ENCODE peak calls at places on chromosomes 4 and X, in six cellular contexts. P is PC-3, M is astrocyte, R is HCT116, H is GM23248, O is fibroblast of lung. Q is an unnamed sample.

GRCh38 chrX:133434197-133434820 is 19.0 kb upstream of the GPC4 start:
- DNase-seq in P (no peak), R (no peak), O (no peak), M (no peak), H (no peak), Q (no peak)

GRCh38 chr4:93764647-93765246 is 63.8 kb upstream of the ATOH1 start:
- DNase-seq in H (peak), M (peak), P (peak), R (peak), O (peak), Q (peak)

GRCh38 chrX:102085706-102086105 is 39.8 kb upstream of the TCEAL2 start:
- DNase-seq in O (no peak), M (no peak), H (peak), P (no peak), R (no peak), Q (no peak)

GRCh38 chr4:165844151-165844550 is 28.9 kb upstream of the TLL1 start:
- DNase-seq in H (no peak), O (no peak), P (no peak), R (no peak), M (no peak), Q (no peak)

GRCh38 chrX:7083468-7084396 is 63.8 kb upstream of the STS start:
- DNase-seq in H (peak), M (peak), O (peak), P (peak), R (peak), Q (peak)

GRCh38 chr4:176150283-176150682 is 45.1 kb downstream of the SPATA4 start:
- DNase-seq in R (peak), H (peak), O (peak), M (peak), P (peak), Q (no peak)

GRCh38 chr4:87391783-87392054 is 731 bp upstream of the HSD17B11 start:
- DNase-seq in M (no peak), R (no peak), H (peak), P (no peak), O (no peak), Q (no peak)

GRCh38 chr4:28167411-28167810 is 1306.8 kb downstream of the STIM2 start:
- DNase-seq in H (no peak), O (no peak), M (no peak), P (peak), R (no peak), Q (no peak)

GRCh38 chrX:73916931-73917657 is 354.1 kb downstream of the CHIC1 start:
- DNase-seq in P (peak), R (peak), O (peak), M (peak), H (peak), Q (peak)

GRCh38 chr4:109560687-109561452 is 824 bp downstream of the MCUB start:
- DNase-seq in R (no peak), O (peak), M (peak), P (peak), H (peak), Q (peak)

GRCh38 chrX:7110821-7111276 is 36.7 kb upstream of the STS start:
- DNase-seq in R (no peak), H (no peak), P (peak), M (no peak), O (no peak), Q (no peak)

GRCh38 chr4:48017108-48017527 is 546 bp downstream of the NIPAL1 start:
- DNase-seq in O (peak), H (peak), P (peak), M (peak), R (peak), Q (no peak)

GRCh38 chr4:147863111-147863747 is 131.3 kb downstream of the ARHGAP10 start:
- DNase-seq in H (no peak), R (no peak), P (no peak), M (no peak), O (peak), Q (no peak)

GRCh38 chr4:184793735-184794355 is 31.9 kb downstream of the ACSL1 start:
- DNase-seq in H (no peak), P (no peak), M (no peak), O (no peak), R (no peak), Q (no peak)

GRCh38 chrX:40651620-40652223 is 4.4 kb upstream of the CXorf38 start:
- DNase-seq in H (peak), P (peak), R (peak), O (peak), M (peak), Q (peak)

GRCh38 chr4:2150076-2150475 is 90.9 kb downstream of the NAT8L start:
- DNase-seq in H (no peak), R (no peak), O (no peak), P (no peak), M (no peak), Q (no peak)

GRCh38 chr4:6696611-6697010 is 2.9 kb downstream of the S100P start:
- DNase-seq in P (no peak), R (no peak), M (no peak), H (no peak), O (no peak), Q (no peak)

GRCh38 chr4:3729885-3730226 is 36.3 kb upstream of the ADRA2C start:
- DNase-seq in H (no peak), P (peak), M (no peak), R (no peak), O (no peak), Q (no peak)

GRCh38 chrX:16867947-16868346 is 2.2 kb downstream of the RBBP7 start:
- DNase-seq in R (no peak), O (no peak), M (no peak), P (no peak), H (no peak), Q (no peak)

DNA sequence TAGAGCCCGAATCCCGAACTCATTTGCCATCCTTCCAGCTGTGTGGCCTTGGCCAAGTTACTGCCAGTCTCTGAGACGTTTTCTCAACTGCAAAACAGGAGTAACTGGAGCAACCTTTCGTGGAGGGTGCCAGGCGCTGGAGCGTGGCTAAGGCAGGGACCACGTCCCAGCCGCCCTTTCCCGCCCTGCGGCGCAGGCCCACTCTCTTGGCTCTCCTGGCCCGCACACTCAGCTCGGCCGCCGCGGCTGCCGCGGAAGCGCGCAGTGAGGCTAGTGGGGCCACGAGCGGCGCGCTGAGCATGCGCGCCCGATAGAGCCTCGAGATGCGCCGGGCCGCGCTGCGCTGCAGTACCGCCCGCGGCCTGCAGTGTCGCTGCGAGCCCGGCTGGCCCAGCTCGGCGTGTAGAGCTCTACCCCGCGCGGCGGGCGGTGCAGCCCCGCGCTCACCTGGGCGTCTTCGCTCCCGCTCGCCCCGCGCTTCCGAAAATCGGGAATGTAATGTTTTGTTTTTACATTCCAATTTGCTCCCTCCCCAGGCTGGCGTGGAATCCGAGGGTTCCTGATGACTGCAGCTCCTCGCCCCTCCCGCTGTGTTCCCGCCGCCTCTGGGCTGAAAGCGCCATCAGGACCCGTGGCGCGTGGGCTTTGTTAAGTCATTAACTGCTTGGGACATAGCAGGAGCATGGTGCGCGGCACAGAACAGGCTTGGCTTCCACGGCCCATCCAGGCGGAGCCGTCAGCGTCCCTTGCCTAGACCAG is 4.0 kb upstream of the ZNF518B start:
- DNase-seq in O (peak), P (no peak), R (no peak), H (peak), M (peak), Q (no peak)
- TF ChIP-seq EZH2 in O (no peak), P (no peak), R (no peak), H (no peak), M (peak), Q (no peak)

GRCh38 chr4:131063878-131064277 is 1967.9 kb downstream of the C4orf33 start:
- DNase-seq in P (peak), O (no peak), H (no peak), R (no peak), M (peak), Q (no peak)

DNA sequence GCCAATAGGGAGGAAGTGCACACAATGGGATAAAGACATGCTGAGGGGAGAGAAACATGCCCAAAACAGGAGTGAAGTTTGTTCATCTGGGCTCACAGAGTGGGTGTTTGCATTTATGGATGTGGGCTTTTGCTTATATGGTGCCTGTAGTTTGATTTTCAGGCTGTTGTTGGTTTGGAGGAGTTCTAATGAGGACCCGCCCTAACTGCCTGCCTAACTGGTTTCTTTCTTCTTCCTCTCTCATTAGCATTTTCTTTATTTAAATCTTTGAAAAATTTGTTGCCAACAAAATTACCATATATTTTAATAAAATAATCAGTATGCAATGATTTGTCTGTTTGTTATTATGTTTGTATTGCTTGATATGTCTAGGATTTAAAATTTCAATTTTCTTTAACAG is 1965.8 kb downstream of the C4orf33 start:
- DNase-seq in H (no peak), O (no peak), M (no peak), P (no peak), R (no peak), Q (no peak)
- H3K4me3 ChIP-seq in H (no peak), O (no peak), M (no peak), P (no peak), R (no peak), Q (no peak)

GRCh38 chr4:138910914-138911336 is 104.7 kb upstream of the NOCT start:
- DNase-seq in R (no peak), H (peak), P (peak), O (peak), M (peak), Q (no peak)
- H3K27ac ChIP-seq in R (no peak), H (no peak), P (peak), O (no peak), M (peak), Q (no peak)

GRCh38 chrX:150360331-150360730 is 2.8 kb upstream of the MAMLD1 start:
- DNase-seq in M (no peak), R (no peak), O (no peak), P (no peak), H (no peak), Q (no peak)

GRCh38 chrX:150363561-150364346 is 637 bp downstream of the MAMLD1 start:
- DNase-seq in P (peak), O (peak), M (no peak), R (no peak), H (peak), Q (no peak)

GRCh38 chrX:150362599-150363481 is at the start of gene MAMLD1:
- DNase-seq in O (peak), H (peak), M (peak), P (peak), R (peak), Q (no peak)

GRCh38 chrX:150361777-150362351 is 1.3 kb upstream of the MAMLD1 start:
- DNase-seq in P (peak), H (peak), M (peak), O (no peak), R (no peak), Q (no peak)

GRCh38 chrX:150361070-150361776 is 1.9 kb upstream of the MAMLD1 start:
- DNase-seq in R (no peak), H (peak), M (no peak), O (peak), P (peak), Q (no peak)
- TF ChIP-seq EZH2 in R (no peak), H (no peak), M (no peak), O (no peak), P (no peak), Q (no peak)

DNA sequence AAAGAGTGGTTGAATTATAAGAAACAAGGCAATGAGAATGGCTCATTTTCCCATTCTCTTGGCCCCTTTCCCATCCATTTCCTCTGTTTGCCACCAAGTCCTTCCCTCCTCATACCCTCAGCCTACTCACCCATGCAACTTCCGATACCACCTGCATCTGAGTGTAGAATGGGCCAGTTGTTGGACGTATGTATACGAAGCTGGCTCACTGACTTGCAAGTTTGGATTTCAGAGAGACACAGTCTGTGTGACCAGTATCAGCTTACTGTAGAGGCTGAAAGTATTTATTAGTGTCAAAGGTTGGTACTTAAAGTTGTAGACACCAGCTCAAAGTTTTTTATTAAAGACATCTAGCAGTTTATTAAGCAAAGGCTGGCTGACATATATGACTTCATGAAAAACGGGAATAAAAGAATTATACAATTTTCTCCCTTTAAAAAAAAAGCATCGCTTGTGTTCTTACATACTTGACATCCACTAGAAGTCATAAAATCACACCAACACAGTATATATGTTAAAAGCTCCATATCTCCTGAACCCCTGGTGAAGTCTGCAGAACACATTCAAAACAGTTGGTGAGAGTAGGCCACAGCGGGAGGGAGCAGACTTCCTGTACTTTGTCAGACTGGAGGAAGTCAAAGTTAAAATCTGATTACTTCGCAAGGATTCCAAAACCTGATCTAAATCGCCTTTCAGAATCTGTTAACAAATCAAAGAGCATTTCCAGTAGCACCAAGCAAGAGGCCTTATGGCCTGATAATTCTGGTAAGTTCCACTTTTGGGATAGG is 22.4 kb upstream of the STIM2 start:
- DNase-seq in P (no peak), H (no peak), O (no peak), M (peak), R (no peak), Q (peak)
- H3K4me3 ChIP-seq in P (no peak), H (no peak), O (no peak), M (no peak), R (no peak), Q (peak)

DNA sequence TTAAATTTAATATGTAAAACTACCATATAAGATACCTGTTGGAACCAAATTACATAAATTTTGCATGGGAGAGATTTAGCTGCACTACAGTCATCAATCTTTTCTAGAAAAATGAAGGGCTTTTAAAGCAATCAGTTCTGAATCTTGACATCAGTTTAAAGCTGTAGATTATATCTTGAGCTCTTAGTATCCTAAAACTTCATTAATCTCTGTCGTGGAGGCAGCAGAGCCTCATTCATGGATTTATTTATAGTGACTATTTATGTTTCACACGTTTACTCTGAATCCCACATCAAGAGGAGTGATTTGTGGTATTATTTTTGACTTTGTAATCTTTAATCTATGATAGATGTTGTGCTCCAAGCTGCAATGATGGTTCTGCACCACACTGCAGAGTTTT is 175.9 kb downstream of the PDGFC start:
- DNase-seq in P (no peak), R (no peak), H (no peak), M (no peak), O (no peak), Q (no peak)
- H3K27ac ChIP-seq in P (no peak), R (no peak), H (no peak), M (no peak), O (no peak), Q (no peak)

GRCh38 chr4:12978310-12978709 is 505.8 kb downstream of the RAB28 start:
- DNase-seq in O (no peak), P (no peak), M (no peak), H (no peak), R (no peak), Q (no peak)
- TF ChIP-seq EZH2 in O (no peak), P (no peak), M (no peak), H (no peak), R (no peak), Q (no peak)

GRCh38 chrX:52983526-52983925 is 25.2 kb upstream of the FAM156A start:
- DNase-seq in M (peak), P (no peak), O (no peak), H (peak), R (no peak), Q (no peak)
- H3K4me3 ChIP-seq in M (peak), P (no peak), O (peak), H (peak), R (no peak), Q (no peak)